ENCODE peak calls at places on chromosome 21, in seven cellular contexts. N is T-helper 9 cell; U is iris pigment epithelial cell; F is hypothalamus; B is HS-27A; Z is central memory CD8-positive, alpha-beta T cell; C is NCI-H1092 treated with DMSO at 0.1 percent for 48 hours. M is an unnamed sample.

GRCh38 chr21:37006521-37007291 is at the start of gene RIPPLY3:
- DNase-seq in N (no peak), F (no peak), B (no peak), Z (no peak), C (peak; percentile 35), U (peak; percentile 15), M (no peak)

GRCh38 chr21:28832013-28832714 is 160.5 kb downstream of the LTN1 start:
- DNase-seq in U (peak; percentile 51), B (no peak), C (no peak), F (no peak), N (no peak), Z (no peak), M (no peak)

GRCh38 chr21:42453301-42454220 is 42.5 kb downstream of the RSPH1 start:
- DNase-seq in B (no peak), U (no peak), N (no peak), F (no peak), C (no peak), Z (no peak), M (no peak)

GRCh38 chr21:44935533-44935927 is 4.3 kb upstream of the SLX9 start:
- DNase-seq in U (no peak), N (no peak), Z (no peak), B (no peak), C (no peak), F (no peak), M (no peak)

GRCh38 chr21:20591294-20591693 is 406.9 kb upstream of the NCAM2 start:
- DNase-seq in Z (no peak), C (no peak), U (peak; percentile 8), F (no peak), N (no peak), B (peak; percentile 1), M (no peak)

GRCh38 chr21:42980959-42981523 is 6.7 kb downstream of the PKNOX1 start:
- DNase-seq in C (no peak), F (no peak), U (no peak), N (no peak), Z (no peak), B (no peak), M (no peak)

GRCh38 chr21:46294647-46295176 is 8.6 kb downstream of the YBEY start:
- DNase-seq in F (no peak), B (no peak), N (no peak), C (no peak), U (peak; percentile 71), Z (no peak), M (no peak)

GRCh38 chr21:38810826-38811164 is 5.1 kb downstream of the ETS2 start:
- DNase-seq in N (no peak), U (no peak), F (no peak), B (no peak), Z (no peak), C (no peak), M (no peak)

GRCh38 chr21:41706678-41707077 is 60.2 kb downstream of the RIPK4 start:
- DNase-seq in Z (no peak), F (no peak), B (no peak), N (no peak), C (no peak), U (peak; percentile 50), M (no peak)

GRCh38 chr21:36113647-36114428 is 21.0 kb upstream of the CBR3 start:
- DNase-seq in U (no peak), F (no peak), B (no peak), C (peak; percentile 49), Z (peak; percentile 37), N (peak; percentile 52), M (no peak)

GRCh38 chr21:35053356-35054096 is 4.4 kb upstream of the RUNX1 start:
- DNase-seq in Z (no peak), F (no peak), B (no peak), C (no peak), U (no peak), N (no peak), M (no peak)

GRCh38 chr21:15298306-15298705 is 233.5 kb upstream of the NRIP1 start:
- DNase-seq in N (no peak), C (no peak), B (no peak), U (no peak), Z (no peak), F (no peak), M (no peak)

GRCh38 chr21:46459356-46460112 is 843 bp downstream of the DIP2A start:
- DNase-seq in Z (no peak), F (peak; percentile 20), U (peak; percentile 58), B (no peak), C (no peak), N (peak; percentile 6), M (peak; percentile 51)

GRCh38 chr21:39687069-39687468 is 57.9 kb upstream of the IGSF5 start:
- DNase-seq in U (no peak), C (peak; percentile 38), Z (no peak), B (no peak), F (no peak), N (no peak), M (no peak)

M was measured in Ammon's horn.